ENCODE peak calls at places on chromosomes 6 and 20, in four cellular contexts. B is HepG2, C is GM12878, E is H1. I is an unnamed sample.

GRCh38 chr6:124022641-124023040 is 219.0 kb downstream of the NKAIN2 start:
- DNase-seq in B (no peak), C (no peak), E (no peak), I (no peak)

GRCh38 chr6:135535989-135536414 is 38.5 kb upstream of the AHI1 start:
- DNase-seq in B (peak; percentile 40), E (no peak), C (peak; percentile 4), I (peak; percentile 16)

GRCh38 chr20:10557685-10558084 is 116.1 kb downstream of the JAG1 start:
- DNase-seq in E (peak; percentile 15), C (no peak), B (no peak), I (no peak)

GRCh38 chr20:4896119-4896700 is 105.1 kb downstream of the SLC23A2 start:
- DNase-seq in C (no peak), B (no peak), E (no peak), I (no peak)

GRCh38 chr20:62762801-62763368 is 33.4 kb upstream of the MRGBP start:
- DNase-seq in C (no peak), E (no peak), B (no peak), I (no peak)

GRCh38 chr6:31901415-31901952 is 402 bp downstream of the ZBTB12 start:
- DNase-seq in C (no peak), B (no peak), E (no peak), I (no peak)

GRCh38 chr6:121309768-121310473 is 24.4 kb downstream of the TBC1D32 start:
- DNase-seq in E (no peak), C (no peak), B (no peak), I (no peak)

GRCh38 chr6:159981591-159982245 is 12.8 kb downstream of the IGF2R start:
- DNase-seq in C (peak; percentile 74), E (no peak), B (no peak), I (no peak)

GRCh38 chr6:144315226-144315980 is 30.3 kb downstream of the UTRN start:
- DNase-seq in B (no peak), C (no peak), E (no peak), I (no peak)

GRCh38 chr6:23659125-23659524 is 466.9 kb upstream of the NRSN1 start:
- DNase-seq in C (no peak), B (peak; percentile 16), E (peak; percentile 9), I (peak; percentile 2)

GRCh38 chr6:121897337-121897760 is 461.9 kb downstream of the GJA1 start:
- DNase-seq in B (no peak), E (peak; percentile 5), C (no peak), I (peak; percentile 16)

GRCh38 chr6:37561361-37561760 is 61.7 kb upstream of the CCDC167 start:
- DNase-seq in B (no peak), E (no peak), C (no peak), I (no peak)

GRCh38 chr6:53514677-53515076 is 30.2 kb downstream of the GCLC start:
- DNase-seq in C (no peak), E (no peak), B (no peak), I (no peak)

GRCh38 chr6:48183816-48184215 is 72.8 kb upstream of the PTCHD4 start:
- DNase-seq in E (no peak), B (no peak), C (no peak), I (no peak)

GRCh38 chr20:58682656-58683055 is 9.9 kb upstream of the NPEPL1 start:
- DNase-seq in E (no peak), B (no peak), C (no peak), I (no peak)

GRCh38 chr6:24905485-24905884 is 30.3 kb downstream of the RIPOR2 start:
- DNase-seq in E (no peak), B (no peak), C (no peak), I (no peak)

GRCh38 chr20:53891306-53891894 is 179.0 kb downstream of the BCAS1 start:
- DNase-seq in C (no peak), E (no peak), B (no peak), I (no peak)

GRCh38 chr6:35048631-35049083 is 92.5 kb downstream of the TCP11 start:
- DNase-seq in C (no peak), E (no peak), B (no peak), I (no peak)

GRCh38 chr20:49697071-49697470 is 16.6 kb downstream of the B4GALT5 start:
- DNase-seq in B (no peak), E (no peak), C (no peak), I (no peak)

GRCh38 chr6:136067731-136068341 is 182.3 kb downstream of the MTFR2 start:
- DNase-seq in C (no peak), B (no peak), E (peak; percentile 17), I (peak; percentile 74)

GRCh38 chr6:45965787-45966186 is 49.9 kb downstream of the CLIC5 start:
- DNase-seq in E (no peak), B (no peak), C (no peak), I (no peak)

GRCh38 chr20:59765599-59766177 is 161.3 kb downstream of the PHACTR3 start:
- DNase-seq in C (no peak), B (no peak), E (no peak), I (no peak)

GRCh38 chr6:12890171-12890790 is 173.7 kb downstream of the PHACTR1 start:
- DNase-seq in E (no peak), B (peak; percentile 24), C (no peak), I (peak; percentile 13)

GRCh38 chr6:90860822-90861601 is 274.1 kb upstream of the MAP3K7 start:
- DNase-seq in C (no peak), E (no peak), B (peak; percentile 1), I (no peak)

GRCh38 chr6:111481836-111482235 is 1.2 kb downstream of the REV3L start:
- DNase-seq in C (no peak), E (no peak), B (peak; percentile 23), I (no peak)

GRCh38 chr20:9059931-9060330 is 9.0 kb upstream of the PLCB4 start:
- DNase-seq in B (no peak), E (no peak), C (no peak), I (no peak)

GRCh38 chr6:14865609-14866100 is 380.2 kb upstream of the JARID2 start:
- DNase-seq in B (no peak), E (no peak), C (no peak), I (no peak)

DNA sequence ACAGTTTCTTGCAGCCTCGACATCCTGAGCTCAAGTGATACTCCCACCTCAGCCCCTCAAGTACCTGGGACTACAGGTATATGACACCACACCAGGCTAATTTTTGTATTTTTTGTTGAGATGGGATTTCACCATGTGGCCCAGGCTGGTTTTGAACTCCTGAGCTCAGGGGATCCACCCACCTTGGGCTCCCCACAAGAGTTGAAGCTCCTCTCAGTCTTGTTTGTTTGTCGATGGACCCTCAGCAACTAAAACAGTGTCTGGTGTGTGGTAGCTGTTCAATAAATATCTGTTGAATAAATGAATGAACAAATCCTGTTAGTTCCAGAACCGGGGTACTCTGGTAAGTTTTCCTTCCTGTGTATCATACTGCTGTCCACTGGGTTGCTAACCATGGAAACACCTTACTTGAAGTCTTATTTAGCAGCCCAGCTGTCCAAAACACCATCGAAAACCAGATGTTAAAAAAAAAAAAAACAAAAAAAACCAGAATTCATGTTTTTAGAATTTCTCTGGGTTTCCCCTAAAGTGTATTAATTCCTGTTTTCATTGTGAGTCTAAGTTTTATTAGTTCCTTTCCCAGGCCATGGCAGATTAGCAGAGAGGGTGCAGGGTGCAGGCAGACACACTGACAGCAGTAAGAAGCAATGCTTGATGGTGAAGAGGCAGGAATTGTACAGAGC is 7.8 kb upstream of the EZR start:
- DNase-seq in B (no peak), C (no peak), E (no peak), I (no peak)
- H3K4me1 ChIP-seq in B (peaks cover 26% of the 10 kb centered on the region), C (peaks cover 15% of the 10 kb centered on the region), E (peaks cover 3% of the 10 kb centered on the region), I (peaks cover 2% of the 10 kb centered on the region)

GRCh38 chr20:21103582-21104465 is 2.3 kb downstream of the LINC00237 start:
- DNase-seq in C (no peak), E (no peak), B (no peak), I (no peak)
- TF ChIP-seq SUZ12 in C (no peak), E (peak; percentile 45), B (no peak), I (no peak)

DNA sequence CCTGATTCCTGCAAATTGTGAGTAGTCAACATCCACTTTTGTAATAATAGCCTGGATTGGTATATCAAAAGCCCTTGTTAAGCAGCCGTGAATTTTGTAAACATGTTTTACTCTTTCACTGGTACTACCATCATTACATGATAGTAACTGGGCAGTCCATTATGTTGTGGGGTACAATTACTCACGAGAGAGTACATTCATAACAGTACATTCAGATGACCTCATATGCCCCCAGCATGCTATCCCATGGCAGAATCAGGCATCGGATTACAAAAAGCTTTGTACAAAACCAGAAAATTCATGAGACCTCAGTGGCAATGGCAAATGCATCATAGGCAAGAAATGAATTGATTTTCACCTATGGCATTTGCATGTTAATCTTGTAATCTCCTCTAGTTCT is 166.2 kb downstream of the EPM2A start:
- DNase-seq in B (no peak), E (no peak), C (no peak), I (no peak)
- TF ChIP-seq YY1 in B (no peak), E (no peak), C (no peak), I (no peak)

GRCh38 chr6:73081955-73082354 is 143.3 kb downstream of the KHDC1L start:
- DNase-seq in E (no peak), C (no peak), B (no peak), I (no peak)

GRCh38 chr6:73085362-73085975 is 139.8 kb downstream of the KHDC1L start:
- DNase-seq in B (no peak), C (peak; percentile 36), E (no peak), I (no peak)

GRCh38 chr6:73079978-73080377 is 145.3 kb downstream of the KHDC1L start:
- DNase-seq in B (no peak), C (peak; percentile 33), E (no peak), I (no peak)

GRCh38 chr6:73086726-73087125 is 138.6 kb downstream of the KHDC1L start:
- DNase-seq in E (no peak), C (no peak), B (no peak), I (no peak)

GRCh38 chr6:73083886-73084285 is 141.4 kb downstream of the KHDC1L start:
- DNase-seq in B (no peak), E (no peak), C (no peak), I (no peak)
- H3K4me1 ChIP-seq in B (no peaks in the 10 kb centered on the region), E (peaks cover 12% of the 10 kb centered on the region), C (peaks cover 9% of the 10 kb centered on the region), I (no peaks in the 10 kb centered on the region)

GRCh38 chr6:27582928-27583725 is 110.2 kb upstream of the ZNF184 start:
- DNase-seq in E (no peak), B (peak; percentile 65), C (no peak), I (no peak)
- TF ChIP-seq SUZ12 in E (no peak), B (no peak), C (no peak), I (no peak)